ENCODE peak calls at places on chromosome 11, in four cellular contexts. T is hippocampal formation, H is body of pancreas, B is fibroblast of villous mesenchyme. G is an unnamed sample.

GRCh38 chr11:23789938-23790371 is 706.9 kb upstream of the LUZP2 start:
- DNase-seq in H (peak), T (no peak), B (peak), G (no peak)

GRCh38 chr11:78759067-78759466 is 184.4 kb upstream of the NARS2 start:
- DNase-seq in T (no peak), H (no peak), B (no peak), G (no peak)

GRCh38 chr11:90134420-90135003 is at the start of gene NAALAD2:
- DNase-seq in B (peak), T (peak), H (peak), G (peak)

GRCh38 chr11:58880625-58881024 is 36.1 kb upstream of the GLYATL2 start:
- DNase-seq in H (no peak), B (no peak), T (no peak), G (no peak)

GRCh38 chr11:131600591-131600990 is 230.2 kb downstream of the NTM start:
- DNase-seq in T (no peak), B (no peak), H (no peak), G (no peak)

GRCh38 chr11:9681583-9682372 is 17.9 kb downstream of the SWAP70 start:
- DNase-seq in B (no peak), T (no peak), H (no peak), G (no peak)

GRCh38 chr11:121575250-121575962 is 122.6 kb upstream of the SORL1-AS1 start:
- DNase-seq in H (peak), T (peak), B (peak), G (no peak)

GRCh38 chr11:2174361-2174760 is 2.7 kb upstream of the TH start:
- DNase-seq in T (no peak), B (no peak), H (no peak), G (no peak)

GRCh38 chr11:67269401-67270255 is 3.4 kb downstream of the GRK2 start:
- DNase-seq in B (no peak), T (no peak), H (peak), G (peak)

GRCh38 chr11:96008161-96008560 is 84.3 kb upstream of the MTMR2 start:
- DNase-seq in B (peak), T (no peak), H (no peak), G (no peak)

GRCh38 chr11:128709402-128709801 is 15.5 kb downstream of the FLI1 start:
- DNase-seq in H (no peak), B (peak), T (no peak), G (no peak)

GRCh38 chr11:113400631-113401230 is 13.2 kb downstream of the ANKK1 start:
- DNase-seq in B (no peak), H (no peak), T (no peak), G (no peak)

GRCh38 chr11:126304457-126305072 is 705 bp downstream of the DCPS start:
- DNase-seq in B (no peak), H (no peak), T (peak), G (no peak)

GRCh38 chr11:95968585-95968984 is 44.7 kb upstream of the MTMR2 start:
- DNase-seq in B (no peak), H (no peak), T (no peak), G (no peak)

G was measured in dorsolateral prefrontal cortex.